ENCODE peak calls at places on chromosome 11, in eight cellular contexts. One of them, this sample, is unnamed.

GRCh38 chr11:61702701-61703312 is 22.6 kb downstream of the DAGLA start:
- DNase-seq in AG09319: no peak
- DNase-seq in ACHN: no peak
- DNase-seq in mucosa of gallbladder: no peak
- DNase-seq in testis: no peak
- DNase-seq in activated CD4-positive, CD25-positive, alpha-beta regulatory T cell: no peak
- DNase-seq in COLO829: no peak
- DNase-seq in ureter: no peak
- DNase-seq in this sample: no peak

GRCh38 chr11:105152556-105152955 is 13.0 kb upstream of the CARD18 start:
- DNase-seq in COLO829: no peak
- DNase-seq in testis: no peak
- DNase-seq in ACHN: no peak
- DNase-seq in ureter: no peak
- DNase-seq in mucosa of gallbladder: no peak
- DNase-seq in AG09319: no peak
- DNase-seq in activated CD4-positive, CD25-positive, alpha-beta regulatory T cell: no peak
- DNase-seq in this sample: no peak

GRCh38 chr11:15569626-15570025 is 454.9 kb downstream of the INSC start:
- DNase-seq in COLO829: peak
- DNase-seq in ACHN: no peak
- DNase-seq in ureter: no peak
- DNase-seq in testis: no peak
- DNase-seq in mucosa of gallbladder: no peak
- DNase-seq in activated CD4-positive, CD25-positive, alpha-beta regulatory T cell: no peak
- DNase-seq in AG09319: no peak
- DNase-seq in this sample: peak

GRCh38 chr11:65867284-65868071 is 5.1 kb downstream of the EFEMP2 start:
- DNase-seq in COLO829: no peak
- DNase-seq in testis: no peak
- DNase-seq in activated CD4-positive, CD25-positive, alpha-beta regulatory T cell: no peak
- DNase-seq in AG09319: no peak
- DNase-seq in ACHN: no peak
- DNase-seq in ureter: no peak
- DNase-seq in mucosa of gallbladder: no peak
- DNase-seq in this sample: no peak

GRCh38 chr11:130217632-130218031 is 58.0 kb downstream of the ST14 start:
- DNase-seq in mucosa of gallbladder: peak
- DNase-seq in activated CD4-positive, CD25-positive, alpha-beta regulatory T cell: no peak
- DNase-seq in ACHN: no peak
- DNase-seq in testis: peak
- DNase-seq in ureter: no peak
- DNase-seq in COLO829: no peak
- DNase-seq in AG09319: no peak
- DNase-seq in this sample: peak

GRCh38 chr11:64372021-64372420 is 13.1 kb downstream of the RPS6KA4 start:
- DNase-seq in testis: no peak
- DNase-seq in activated CD4-positive, CD25-positive, alpha-beta regulatory T cell: no peak
- DNase-seq in ACHN: no peak
- DNase-seq in COLO829: no peak
- DNase-seq in AG09319: no peak
- DNase-seq in ureter: no peak
- DNase-seq in mucosa of gallbladder: no peak
- DNase-seq in this sample: no peak

GRCh38 chr11:80529722-80530121 is 1088.9 kb upstream of the TENM4 start:
- DNase-seq in activated CD4-positive, CD25-positive, alpha-beta regulatory T cell: no peak
- DNase-seq in testis: no peak
- DNase-seq in mucosa of gallbladder: peak
- DNase-seq in COLO829: no peak
- DNase-seq in AG09319: no peak
- DNase-seq in ureter: no peak
- DNase-seq in ACHN: no peak
- DNase-seq in this sample: no peak

GRCh38 chr11:120744016-120744994 is 232.8 kb downstream of the GRIK4 start:
- DNase-seq in ACHN: no peak
- DNase-seq in testis: no peak
- DNase-seq in mucosa of gallbladder: no peak
- DNase-seq in COLO829: no peak
- DNase-seq in activated CD4-positive, CD25-positive, alpha-beta regulatory T cell: no peak
- DNase-seq in ureter: no peak
- DNase-seq in AG09319: no peak
- DNase-seq in this sample: no peak

GRCh38 chr11:12411806-12412727 is 34.7 kb downstream of the PARVA start:
- DNase-seq in AG09319: peak
- DNase-seq in ACHN: peak
- DNase-seq in mucosa of gallbladder: peak
- DNase-seq in COLO829: peak
- DNase-seq in activated CD4-positive, CD25-positive, alpha-beta regulatory T cell: no peak
- DNase-seq in ureter: peak
- DNase-seq in testis: peak
- DNase-seq in this sample: no peak

GRCh38 chr11:46557684-46558151 is 36.1 kb downstream of the AMBRA1 start:
- DNase-seq in ACHN: no peak
- DNase-seq in ureter: no peak
- DNase-seq in testis: no peak
- DNase-seq in mucosa of gallbladder: no peak
- DNase-seq in AG09319: no peak
- DNase-seq in activated CD4-positive, CD25-positive, alpha-beta regulatory T cell: no peak
- DNase-seq in COLO829: no peak
- DNase-seq in this sample: no peak

GRCh38 chr11:6825333-6825744 is 20.1 kb upstream of the OR10A5 start:
- DNase-seq in testis: no peak
- DNase-seq in COLO829: no peak
- DNase-seq in AG09319: no peak
- DNase-seq in ACHN: no peak
- DNase-seq in activated CD4-positive, CD25-positive, alpha-beta regulatory T cell: no peak
- DNase-seq in ureter: no peak
- DNase-seq in mucosa of gallbladder: no peak
- DNase-seq in this sample: no peak

GRCh38 chr11:118699508-118700220 is 20.2 kb upstream of the TREH start:
- DNase-seq in testis: no peak
- DNase-seq in mucosa of gallbladder: no peak
- DNase-seq in ACHN: no peak
- DNase-seq in activated CD4-positive, CD25-positive, alpha-beta regulatory T cell: peak
- DNase-seq in ureter: no peak
- DNase-seq in AG09319: no peak
- DNase-seq in COLO829: no peak
- DNase-seq in this sample: no peak

GRCh38 chr11:8312966-8313365 is 49.3 kb upstream of the LMO1 start:
- DNase-seq in AG09319: no peak
- DNase-seq in testis: no peak
- DNase-seq in activated CD4-positive, CD25-positive, alpha-beta regulatory T cell: no peak
- DNase-seq in ACHN: no peak
- DNase-seq in ureter: no peak
- DNase-seq in mucosa of gallbladder: no peak
- DNase-seq in COLO829: no peak
- DNase-seq in this sample: no peak

GRCh38 chr11:104665631-104666030 is 232.6 kb downstream of the CASP12 start:
- DNase-seq in ureter: no peak
- DNase-seq in testis: no peak
- DNase-seq in AG09319: no peak
- DNase-seq in ACHN: no peak
- DNase-seq in mucosa of gallbladder: no peak
- DNase-seq in COLO829: no peak
- DNase-seq in activated CD4-positive, CD25-positive, alpha-beta regulatory T cell: no peak
- DNase-seq in this sample: no peak

GRCh38 chr11:91173701-91174100 is 950.9 kb upstream of the CHORDC1 start:
- DNase-seq in COLO829: no peak
- DNase-seq in ureter: no peak
- DNase-seq in AG09319: no peak
- DNase-seq in ACHN: no peak
- DNase-seq in activated CD4-positive, CD25-positive, alpha-beta regulatory T cell: no peak
- DNase-seq in testis: no peak
- DNase-seq in mucosa of gallbladder: no peak
- DNase-seq in this sample: no peak

GRCh38 chr11:134048028-134048427 is 20.8 kb upstream of the JAM3 start:
- DNase-seq in activated CD4-positive, CD25-positive, alpha-beta regulatory T cell: no peak
- DNase-seq in ureter: no peak
- DNase-seq in COLO829: no peak
- DNase-seq in testis: no peak
- DNase-seq in AG09319: no peak
- DNase-seq in ACHN: no peak
- DNase-seq in mucosa of gallbladder: no peak
- DNase-seq in this sample: no peak

GRCh38 chr11:128105511-128105910 is 481.8 kb downstream of the ETS1 start:
- DNase-seq in COLO829: no peak
- DNase-seq in ACHN: no peak
- DNase-seq in activated CD4-positive, CD25-positive, alpha-beta regulatory T cell: no peak
- DNase-seq in mucosa of gallbladder: no peak
- DNase-seq in testis: no peak
- DNase-seq in AG09319: no peak
- DNase-seq in ureter: no peak
- DNase-seq in this sample: no peak

GRCh38 chr11:100094121-100094865 is 592.8 kb upstream of the ARHGAP42 start:
- DNase-seq in COLO829: no peak
- DNase-seq in AG09319: no peak
- DNase-seq in ACHN: no peak
- DNase-seq in testis: no peak
- DNase-seq in mucosa of gallbladder: no peak
- DNase-seq in activated CD4-positive, CD25-positive, alpha-beta regulatory T cell: no peak
- DNase-seq in ureter: no peak
- DNase-seq in this sample: no peak

GRCh38 chr11:129257512-129257911 is 65.4 kb upstream of the ARHGAP32 start:
- DNase-seq in testis: no peak
- DNase-seq in activated CD4-positive, CD25-positive, alpha-beta regulatory T cell: no peak
- DNase-seq in ureter: no peak
- DNase-seq in ACHN: peak
- DNase-seq in COLO829: no peak
- DNase-seq in AG09319: no peak
- DNase-seq in mucosa of gallbladder: no peak
- DNase-seq in this sample: no peak

GRCh38 chr11:10328314-10329090 is 23.6 kb downstream of the ADM start:
- DNase-seq in AG09319: no peak
- DNase-seq in testis: no peak
- DNase-seq in COLO829: peak
- DNase-seq in ureter: no peak
- DNase-seq in ACHN: no peak
- DNase-seq in mucosa of gallbladder: no peak
- DNase-seq in activated CD4-positive, CD25-positive, alpha-beta regulatory T cell: no peak
- DNase-seq in this sample: no peak

GRCh38 chr11:116567721-116568242 is 205.0 kb downstream of the BUD13 start:
- DNase-seq in COLO829: no peak
- DNase-seq in AG09319: no peak
- DNase-seq in mucosa of gallbladder: no peak
- DNase-seq in activated CD4-positive, CD25-positive, alpha-beta regulatory T cell: no peak
- DNase-seq in testis: no peak
- DNase-seq in ACHN: no peak
- DNase-seq in ureter: no peak
- DNase-seq in this sample: no peak

GRCh38 chr11:128610765-128611617 is 23.6 kb upstream of the ETS1 start:
- DNase-seq in activated CD4-positive, CD25-positive, alpha-beta regulatory T cell: peak
- DNase-seq in COLO829: no peak
- DNase-seq in ureter: no peak
- DNase-seq in mucosa of gallbladder: peak
- DNase-seq in testis: no peak
- DNase-seq in ACHN: no peak
- DNase-seq in AG09319: no peak
- DNase-seq in this sample: no peak

GRCh38 chr11:75445315-75445953 is 12.4 kb upstream of the KLHL35 start:
- DNase-seq in ureter: peak
- DNase-seq in activated CD4-positive, CD25-positive, alpha-beta regulatory T cell: peak
- DNase-seq in testis: peak
- DNase-seq in COLO829: peak
- DNase-seq in ACHN: peak
- DNase-seq in mucosa of gallbladder: peak
- DNase-seq in AG09319: peak
- DNase-seq in this sample: peak

GRCh38 chr11:95444309-95445202 is 213.6 kb upstream of the SESN3 start:
- DNase-seq in ureter: no peak
- DNase-seq in COLO829: no peak
- DNase-seq in AG09319: no peak
- DNase-seq in mucosa of gallbladder: no peak
- DNase-seq in ACHN: no peak
- DNase-seq in activated CD4-positive, CD25-positive, alpha-beta regulatory T cell: no peak
- DNase-seq in testis: no peak
- DNase-seq in this sample: no peak

GRCh38 chr11:12235945-12236743 is 125.8 kb downstream of the MICAL2 start:
- DNase-seq in AG09319: peak
- DNase-seq in activated CD4-positive, CD25-positive, alpha-beta regulatory T cell: no peak
- DNase-seq in COLO829: peak
- DNase-seq in ureter: no peak
- DNase-seq in testis: peak
- DNase-seq in mucosa of gallbladder: no peak
- DNase-seq in ACHN: peak
- DNase-seq in this sample: peak

GRCh38 chr11:128687321-128687720 is 6.6 kb upstream of the FLI1 start:
- DNase-seq in ureter: no peak
- DNase-seq in COLO829: no peak
- DNase-seq in testis: no peak
- DNase-seq in AG09319: no peak
- DNase-seq in mucosa of gallbladder: no peak
- DNase-seq in activated CD4-positive, CD25-positive, alpha-beta regulatory T cell: no peak
- DNase-seq in ACHN: no peak
- DNase-seq in this sample: no peak

GRCh38 chr11:76030973-76031590 is 175.2 kb downstream of the WNT11 start:
- DNase-seq in mucosa of gallbladder: no peak
- DNase-seq in ureter: no peak
- DNase-seq in AG09319: no peak
- DNase-seq in activated CD4-positive, CD25-positive, alpha-beta regulatory T cell: no peak
- DNase-seq in COLO829: no peak
- DNase-seq in ACHN: no peak
- DNase-seq in testis: no peak
- DNase-seq in this sample: no peak

GRCh38 chr11:100576044-100577021 is 110.8 kb upstream of the ARHGAP42 start:
- DNase-seq in ureter: no peak
- DNase-seq in AG09319: no peak
- DNase-seq in ACHN: peak
- DNase-seq in testis: peak
- DNase-seq in COLO829: peak
- DNase-seq in activated CD4-positive, CD25-positive, alpha-beta regulatory T cell: no peak
- DNase-seq in mucosa of gallbladder: peak
- DNase-seq in this sample: no peak

GRCh38 chr11:63760487-63761079 is 8.0 kb downstream of the ZFTA start:
- DNase-seq in AG09319: no peak
- DNase-seq in COLO829: no peak
- DNase-seq in mucosa of gallbladder: no peak
- DNase-seq in activated CD4-positive, CD25-positive, alpha-beta regulatory T cell: no peak
- DNase-seq in testis: no peak
- DNase-seq in ACHN: no peak
- DNase-seq in ureter: no peak
- DNase-seq in this sample: no peak

GRCh38 chr11:72352859-72353551 is 81.3 kb downstream of the CLPB start:
- DNase-seq in ACHN: no peak
- DNase-seq in activated CD4-positive, CD25-positive, alpha-beta regulatory T cell: no peak
- DNase-seq in mucosa of gallbladder: no peak
- DNase-seq in AG09319: peak
- DNase-seq in ureter: no peak
- DNase-seq in COLO829: peak
- DNase-seq in testis: peak
- DNase-seq in this sample: no peak

GRCh38 chr11:11391796-11392195 is 38.7 kb upstream of the CSNK2A3 start:
- DNase-seq in testis: no peak
- DNase-seq in ACHN: peak
- DNase-seq in AG09319: peak
- DNase-seq in COLO829: peak
- DNase-seq in activated CD4-positive, CD25-positive, alpha-beta regulatory T cell: no peak
- DNase-seq in ureter: no peak
- DNase-seq in mucosa of gallbladder: peak
- DNase-seq in this sample: no peak

GRCh38 chr11:109946322-109946846 is 146.8 kb upstream of the ZC3H12C start:
- DNase-seq in AG09319: peak
- DNase-seq in testis: peak
- DNase-seq in mucosa of gallbladder: peak
- DNase-seq in activated CD4-positive, CD25-positive, alpha-beta regulatory T cell: peak
- DNase-seq in ACHN: peak
- DNase-seq in COLO829: peak
- DNase-seq in ureter: peak
- DNase-seq in this sample: peak

This sample was measured in right atrium auricular region.